ENCODE peak calls at places on chromosome 13, in five cellular contexts. G, F, B, W and Q are unnamed samples.

GRCh38 chr13:51840917-51841316 is 4.1 kb downstream of the TMEM272 start:
- DNase-seq in G (no peak), B (peak), F (no peak), W (no peak), Q (no peak)

GRCh38 chr13:32427852-32428580 is at the start of gene N4BP2L1:
- DNase-seq in B (no peak), W (no peak), G (peak), F (no peak), Q (peak)

GRCh38 chr13:106089251-106089940 is 446.1 kb downstream of the EFNB2 start:
- DNase-seq in F (no peak), G (no peak), W (no peak), B (no peak), Q (no peak)

GRCh38 chr13:100566543-100566942 is 22.0 kb downstream of the GGACT start:
- DNase-seq in G (no peak), B (no peak), W (no peak), F (no peak), Q (no peak)

GRCh38 chr13:36709136-36709895 is 35.5 kb downstream of the SERTM1 start:
- DNase-seq in W (no peak), G (no peak), F (no peak), B (no peak), Q (no peak)

GRCh38 chr13:100550433-100550832 is 38.2 kb downstream of the GGACT start:
- DNase-seq in B (no peak), W (no peak), G (no peak), F (no peak), Q (no peak)

GRCh38 chr13:79128158-79128557 is 277.9 kb downstream of the RBM26 start:
- DNase-seq in B (no peak), F (no peak), W (no peak), G (peak), Q (no peak)

GRCh38 chr13:99176309-99177276 is 24.1 kb upstream of the UBAC2 start:
- DNase-seq in F (peak), W (peak), G (no peak), B (peak), Q (peak)

GRCh38 chr13:100657881-100658315 is 16.7 kb downstream of the TMTC4 start:
- DNase-seq in G (no peak), W (no peak), F (no peak), B (no peak), Q (no peak)

GRCh38 chr13:24822640-24823039 is 58.7 kb downstream of the RNF17 start:
- DNase-seq in G (peak), B (no peak), F (no peak), W (no peak), Q (no peak)

GRCh38 chr13:23007430-23007829 is 173.3 kb upstream of the SGCG start:
- DNase-seq in G (no peak), B (no peak), F (no peak), W (no peak), Q (no peak)

GRCh38 chr13:65292488-65292901 is 1937.6 kb downstream of the PCDH9 start:
- DNase-seq in W (peak), F (no peak), B (no peak), G (no peak), Q (no peak)

GRCh38 chr13:49559006-49559405 is 26.4 kb downstream of the RCBTB1 start:
- DNase-seq in B (no peak), W (no peak), F (no peak), G (no peak), Q (no peak)

GRCh38 chr13:76293346-76293745 is 592.9 kb downstream of the KCTD12 start:
- DNase-seq in B (no peak), G (no peak), F (no peak), W (no peak), Q (no peak)

GRCh38 chr13:109152311-109152820 is 523.0 kb downstream of the MYO16 start:
- DNase-seq in B (no peak), F (no peak), G (no peak), W (no peak), Q (no peak)

GRCh38 chr13:32212420-32212819 is 102.7 kb downstream of the ZAR1L start:
- DNase-seq in B (no peak), F (no peak), G (no peak), W (no peak), Q (no peak)

GRCh38 chr13:106078191-106078590 is 457.3 kb downstream of the EFNB2 start:
- DNase-seq in G (no peak), B (no peak), F (no peak), W (no peak), Q (no peak)

GRCh38 chr13:26037302-26037701 is 14.5 kb downstream of the SHISA2 start:
- DNase-seq in B (peak), F (peak), G (no peak), W (peak), Q (peak)

GRCh38 chr13:114118086-114118762 is 14.2 kb downstream of the RASA3 start:
- DNase-seq in B (no peak), G (no peak), W (no peak), F (no peak), Q (no peak)

GRCh38 chr13:52651880-52652169 is 811 bp upstream of the SUGT1 start:
- DNase-seq in F (no peak), G (no peak), B (no peak), W (no peak), Q (no peak)

GRCh38 chr13:109694972-109695371 is 91.4 kb downstream of the IRS2 start:
- DNase-seq in F (no peak), G (no peak), B (peak), W (no peak), Q (peak)

GRCh38 chr13:43767351-43767901 is 19.3 kb downstream of the ENOX1 start:
- DNase-seq in B (no peak), G (no peak), F (no peak), W (no peak), Q (no peak)

GRCh38 chr13:40348096-40348679 is 318.3 kb downstream of the FOXO1 start:
- DNase-seq in W (no peak), F (no peak), B (no peak), G (no peak), Q (no peak)

GRCh38 chr13:94967183-94968039 is 255.1 kb upstream of the SOX21 start:
- DNase-seq in F (no peak), G (no peak), B (peak), W (no peak), Q (no peak)

GRCh38 chr13:48853381-48854102 is 122.2 kb upstream of the FNDC3A start:
- DNase-seq in B (no peak), W (no peak), F (no peak), G (no peak), Q (no peak)

GRCh38 chr13:73704587-73704986 is 429.6 kb downstream of the KLF12 start:
- DNase-seq in B (no peak), G (no peak), W (no peak), F (no peak), Q (no peak)

GRCh38 chr13:94325148-94325528 is 154.3 kb downstream of the DCT start:
- DNase-seq in G (no peak), F (no peak), B (no peak), W (no peak), Q (no peak)

GRCh38 chr13:38819053-38819452 is 132.2 kb downstream of the FREM2 start:
- DNase-seq in W (no peak), G (no peak), F (no peak), B (no peak), Q (no peak)

GRCh38 chr13:109707044-109707794 is 79.2 kb downstream of the IRS2 start:
- DNase-seq in G (no peak), W (no peak), B (peak), F (no peak), Q (no peak)

GRCh38 chr13:113663934-113664333 is 3.1 kb upstream of the GRK1 start:
- DNase-seq in G (no peak), W (no peak), B (no peak), F (no peak), Q (no peak)

GRCh38 chr13:61477619-61478018 is 62.0 kb upstream of the PCDH20 start:
- DNase-seq in G (no peak), W (no peak), F (no peak), B (no peak), Q (no peak)

GRCh38 chr13:31352467-31352866 is 152.7 kb downstream of the B3GLCT start:
- DNase-seq in B (no peak), W (no peak), G (no peak), F (no peak), Q (no peak)

GRCh38 chr13:89401209-89401810 is 1730.1 kb downstream of the SLITRK5 start:
- DNase-seq in F (no peak), W (no peak), B (no peak), G (no peak), Q (no peak)

GRCh38 chr13:113488283-113488682 is 2.2 kb downstream of the DCUN1D2 start:
- DNase-seq in F (no peak), B (no peak), W (no peak), G (no peak), Q (no peak)

GRCh38 chr13:25729201-25729600 is 322.6 kb downstream of the SHISA2 start:
- DNase-seq in B (no peak), W (no peak), G (no peak), F (no peak), Q (no peak)

GRCh38 chr13:31172535-31172934 is 10.8 kb upstream of the HSPH1 start:
- DNase-seq in B (no peak), G (no peak), W (no peak), F (peak), Q (peak)

GRCh38 chr13:114149774-114150740 is 17.6 kb upstream of the RASA3 start:
- DNase-seq in W (no peak), F (no peak), B (no peak), G (no peak), Q (peak)

GRCh38 chr13:25645681-25646080 is 273.9 kb downstream of the ATP8A2 start:
- DNase-seq in F (no peak), G (no peak), W (no peak), B (no peak), Q (no peak)

GRCh38 chr13:109100705-109101104 is 471.3 kb downstream of the MYO16 start:
- DNase-seq in F (no peak), G (no peak), B (no peak), W (no peak), Q (no peak)

GRCh38 chr13:20157387-20157786 is 3.5 kb downstream of the GJA3 start:
- DNase-seq in G (no peak), F (no peak), B (no peak), W (no peak), Q (no peak)

GRCh38 chr13:59145381-59145780 is 1018.3 kb downstream of the DIAPH3 start:
- DNase-seq in G (no peak), W (no peak), B (no peak), F (no peak), Q (no peak)

GRCh38 chr13:59144700-59145099 is 1019.0 kb downstream of the DIAPH3 start:
- DNase-seq in F (no peak), W (no peak), G (no peak), B (no peak), Q (no peak)
- TF ChIP-seq JUND in F (no peak), W (no peak), G (no peak), B (no peak), Q (no peak)

DNA sequence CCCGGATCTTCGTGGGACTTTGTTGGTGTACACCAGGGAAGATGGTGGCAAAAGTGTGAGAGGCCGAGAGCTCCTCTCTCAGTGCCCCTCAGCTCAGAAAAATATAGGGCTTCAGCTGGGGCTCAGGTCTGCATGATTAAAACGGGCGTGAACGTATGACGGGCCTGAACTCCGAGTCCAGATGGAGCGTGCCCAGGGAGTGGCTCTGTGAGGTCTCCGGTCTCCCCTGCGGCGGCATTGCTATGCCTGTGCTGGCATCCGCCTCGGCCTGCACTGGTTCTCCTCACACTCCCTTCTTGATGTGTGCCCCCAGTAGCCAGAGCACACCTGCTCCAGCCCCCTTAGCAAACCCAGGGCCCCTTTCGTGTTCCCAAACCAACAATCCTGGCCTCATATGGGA is 82.0 kb downstream of the TEX29 start:
- DNase-seq in G (no peak), W (no peak), B (no peak), F (no peak), Q (no peak)
- TF ChIP-seq JUND in G (no peak), W (no peak), B (no peak), F (no peak), Q (no peak)

GRCh38 chr13:102100234-102100633 is 301.6 kb downstream of the FGF14 start:
- DNase-seq in W (no peak), G (no peak), B (no peak), F (no peak), Q (no peak)

GRCh38 chr13:102097708-102098107 is 304.1 kb downstream of the FGF14 start:
- DNase-seq in G (no peak), B (no peak), W (no peak), F (no peak), Q (no peak)
- TF ChIP-seq JUND in G (no peak), B (no peak), W (no peak), F (no peak), Q (no peak)

GRCh38 chr13:41658057-41658642 is 200.8 kb downstream of the RGCC start:
- DNase-seq in B (peak), F (no peak), W (no peak), G (no peak), Q (no peak)
- TF ChIP-seq JUND in B (no peak), F (no peak), W (no peak), G (no peak), Q (no peak)

GRCh38 chr13:97855570-97855970 is 97.9 kb upstream of the IPO5 start:
- DNase-seq in W (no peak), F (peak), B (peak), G (peak), Q (peak)
- TF ChIP-seq JUND in W (no peak), F (no peak), B (no peak), G (no peak), Q (no peak)

DNA sequence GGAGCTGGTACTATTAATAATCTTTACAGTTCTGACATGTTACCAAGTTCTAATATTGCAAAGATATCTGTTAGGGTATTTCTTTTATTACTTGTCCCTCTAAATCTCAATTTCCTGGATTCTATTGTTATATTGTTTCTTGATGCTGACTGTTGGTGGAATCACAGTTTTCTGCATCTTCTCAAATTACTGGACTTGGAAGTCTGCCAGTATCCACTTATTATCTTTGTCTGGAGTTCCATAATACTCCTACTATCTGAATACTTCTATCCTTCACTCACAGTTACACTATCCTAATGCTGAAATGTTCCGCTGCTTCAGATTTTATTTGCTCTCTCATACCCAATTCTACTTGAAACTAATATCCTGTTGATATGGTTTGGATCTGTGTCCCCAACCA is 1985.7 kb upstream of the PRR20A start:
- DNase-seq in W (no peak), B (no peak), G (no peak), F (no peak), Q (no peak)
- TF ChIP-seq JUND in W (no peak), B (no peak), G (no peak), F (no peak), Q (no peak)

GRCh38 chr13:27601208-27601607 is 19.1 kb downstream of the LNX2 start:
- DNase-seq in B (no peak), F (no peak), W (no peak), G (no peak), Q (no peak)
- TF ChIP-seq JUND in B (no peak), F (no peak), W (no peak), G (no peak), Q (no peak)